ENCODE peak calls at places on chromosome 4, in six cellular contexts. L, E, A, K, H and V are unnamed samples.
A peak's percentile ranks its signal among the peaks of the same experiment; 100 is the strongest.

GRCh38 chr4:181647396-181648107 is 595.6 kb upstream of the TENM3 start:
- DNase-seq in L (peak; percentile 51), E (no peak), A (no peak), K (no peak), H (no peak), V (no peak)

GRCh38 chr4:145179201-145179860 is 1.1 kb downstream of the OTUD4 start:
- DNase-seq in L (peak; percentile 49), E (peak; percentile 81), A (peak; percentile 79), K (peak; percentile 54), H (peak; percentile 92), V (peak; percentile 96)

GRCh38 chr4:61336488-61336887 is 136.4 kb downstream of the ADGRL3 start:
- DNase-seq in L (no peak), E (no peak), A (no peak), K (no peak), H (no peak), V (no peak)

GRCh38 chr4:143513314-143514211 is at the start of gene SMARCA5:
- DNase-seq in L (peak; percentile 98), E (peak; percentile 99), A (peak; percentile 96), K (peak; percentile 97), H (peak; percentile 99), V (peak; percentile 98)

GRCh38 chr4:122826000-122826595 is 533 bp upstream of the FGF2 start:
- DNase-seq in L (peak; percentile 49), E (no peak), A (no peak), K (no peak), H (no peak), V (no peak)

GRCh38 chr4:188714488-188714887 is 575.2 kb downstream of the TRIML1 start:
- DNase-seq in L (peak; percentile 23), E (no peak), A (no peak), K (no peak), H (no peak), V (no peak)

GRCh38 chr4:86011117-86011516 is 348.7 kb downstream of the MAPK10 start:
- DNase-seq in L (peak; percentile 77), E (no peak), A (no peak), K (no peak), H (no peak), V (no peak)

GRCh38 chr4:38099908-38100407 is 139.8 kb downstream of the PTTG2 start:
- DNase-seq in L (peak; percentile 87), E (no peak), A (no peak), K (no peak), H (no peak), V (no peak)

GRCh38 chr4:45275862-45276261 is 549.5 kb upstream of the GNPDA2 start:
- DNase-seq in L (no peak), E (no peak), A (no peak), K (no peak), H (no peak), V (no peak)

GRCh38 chr4:136680271-136680670 is 852.0 kb downstream of the PCDH18 start:
- DNase-seq in L (peak; percentile 9), E (no peak), A (no peak), K (no peak), H (no peak), V (no peak)

GRCh38 chr4:5036239-5036638 is 15.0 kb upstream of the STK32B start:
- DNase-seq in L (peak; percentile 70), E (no peak), A (no peak), K (no peak), H (no peak), V (no peak)

GRCh38 chr4:151801547-151802516 is 41.0 kb upstream of the GATB start:
- DNase-seq in L (peak; percentile 44), E (no peak), A (no peak), K (peak; percentile 59), H (peak; percentile 75), V (no peak)

GRCh38 chr4:36244257-36245084 is at the start of gene ARAP2:
- DNase-seq in L (peak; percentile 4), E (peak; percentile 67), A (peak; percentile 45), K (peak; percentile 76), H (peak; percentile 88), V (peak; percentile 96)

GRCh38 chr4:26839534-26839951 is 21.1 kb upstream of the STIM2 start:
- DNase-seq in L (peak; percentile 33), E (no peak), A (no peak), K (no peak), H (no peak), V (no peak)

GRCh38 chr4:74206088-74206826 is 48.3 kb downstream of the MTHFD2L start:
- DNase-seq in L (peak; percentile 55), E (no peak), A (no peak), K (no peak), H (no peak), V (no peak)

GRCh38 chr4:121998024-121998423 is 46.2 kb upstream of the TRPC3 start:
- DNase-seq in L (no peak), E (no peak), A (no peak), K (no peak), H (no peak), V (peak; percentile 58)

GRCh38 chr4:158020734-158021346 is 152.0 kb downstream of the GASK1B start:
- DNase-seq in L (peak; percentile 95), E (no peak), A (no peak), K (no peak), H (no peak), V (no peak)

GRCh38 chr4:22408474-22408873 is 107.4 kb downstream of the ADGRA3 start:
- DNase-seq in L (no peak), E (no peak), A (no peak), K (no peak), H (no peak), V (no peak)

GRCh38 chr4:72505314-72505744 is 63.7 kb downstream of the ADAMTS3 start:
- DNase-seq in L (peak; percentile 58), E (no peak), A (no peak), K (no peak), H (no peak), V (peak; percentile 27)

GRCh38 chr4:35520059-35520458 is 724.3 kb downstream of the ARAP2 start:
- DNase-seq in L (no peak), E (no peak), A (no peak), K (no peak), H (no peak), V (no peak)

GRCh38 chr4:101528526-101528925 is 181.2 kb upstream of the PPP3CA start:
- DNase-seq in L (no peak), E (no peak), A (no peak), K (no peak), H (no peak), V (no peak)

GRCh38 chr4:21901281-21901680 is 47.3 kb downstream of the KCNIP4 start:
- DNase-seq in L (no peak), E (no peak), A (no peak), K (no peak), H (no peak), V (no peak)

GRCh38 chr4:147447820-147448219 is 33.1 kb upstream of the EDNRA start:
- DNase-seq in L (peak; percentile 19), E (no peak), A (no peak), K (no peak), H (no peak), V (no peak)

GRCh38 chr4:57426779-57427395 is 316.7 kb upstream of the IGFBP7 start:
- DNase-seq in L (peak; percentile 66), E (no peak), A (peak; percentile 69), K (peak; percentile 59), H (peak; percentile 63), V (no peak)
- H3K27ac ChIP-seq in L (no peak overlapping the region), E (no peak overlapping the region), A (no peak overlapping the region), K (no peak overlapping the region), H (no peak overlapping the region), V (no peak overlapping the region)

GRCh38 chr4:41380758-41381157 is 124.0 kb downstream of the UCHL1 start:
- DNase-seq in L (no peak), E (no peak), A (no peak), K (no peak), H (no peak), V (no peak)

GRCh38 chr4:41389356-41389755 is 132.6 kb downstream of the UCHL1 start:
- DNase-seq in L (no peak), E (no peak), A (no peak), K (no peak), H (no peak), V (no peak)

GRCh38 chr4:41385486-41385885 is 128.8 kb downstream of the UCHL1 start:
- DNase-seq in L (no peak), E (no peak), A (no peak), K (no peak), H (no peak), V (no peak)

GRCh38 chr4:41381384-41381783 is 124.7 kb downstream of the UCHL1 start:
- DNase-seq in L (no peak), E (no peak), A (no peak), K (no peak), H (no peak), V (no peak)

DNA sequence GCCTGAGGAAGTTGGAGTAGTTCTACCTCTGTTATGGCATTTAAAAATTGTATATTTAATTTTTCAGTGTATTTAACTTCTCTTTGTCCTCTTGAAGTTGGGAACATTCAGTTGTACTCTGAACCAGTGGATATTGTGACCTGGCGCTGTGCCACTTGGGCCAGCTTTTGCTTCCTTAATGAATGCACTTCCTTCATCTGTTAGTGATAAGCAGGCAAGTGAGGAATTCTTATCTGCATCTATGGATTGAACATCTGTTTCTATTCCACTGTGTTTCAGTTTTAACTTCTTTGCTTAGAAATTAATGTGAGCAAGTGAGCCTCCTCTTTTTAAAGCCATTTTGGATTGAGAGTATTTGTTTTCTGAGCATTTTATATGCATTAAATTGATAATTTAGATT is 128.3 kb downstream of the UCHL1 start:
- DNase-seq in L (no peak), E (peak; percentile 75), A (peak; percentile 84), K (no peak), H (peak; percentile 82), V (peak; percentile 86)
- H3K27ac ChIP-seq in L (no peak overlapping the region), E (no peak overlapping the region), A (peak overlapping the region; percentile 9), K (no peak overlapping the region), H (no peak overlapping the region), V (peak overlapping the region; percentile 49)

GRCh38 chr4:40559585-40560465 is 69.8 kb downstream of the RBM47 start:
- DNase-seq in L (no peak), E (no peak), A (no peak), K (no peak), H (no peak), V (no peak)

GRCh38 chr4:40564004-40564403 is 65.7 kb downstream of the RBM47 start:
- DNase-seq in L (no peak), E (no peak), A (no peak), K (no peak), H (no peak), V (no peak)

GRCh38 chr4:40563401-40563800 is 66.3 kb downstream of the RBM47 start:
- DNase-seq in L (no peak), E (no peak), A (no peak), K (no peak), H (no peak), V (no peak)

GRCh38 chr4:40562681-40563080 is 67.0 kb downstream of the RBM47 start:
- DNase-seq in L (no peak), E (no peak), A (no peak), K (no peak), H (no peak), V (no peak)

DNA sequence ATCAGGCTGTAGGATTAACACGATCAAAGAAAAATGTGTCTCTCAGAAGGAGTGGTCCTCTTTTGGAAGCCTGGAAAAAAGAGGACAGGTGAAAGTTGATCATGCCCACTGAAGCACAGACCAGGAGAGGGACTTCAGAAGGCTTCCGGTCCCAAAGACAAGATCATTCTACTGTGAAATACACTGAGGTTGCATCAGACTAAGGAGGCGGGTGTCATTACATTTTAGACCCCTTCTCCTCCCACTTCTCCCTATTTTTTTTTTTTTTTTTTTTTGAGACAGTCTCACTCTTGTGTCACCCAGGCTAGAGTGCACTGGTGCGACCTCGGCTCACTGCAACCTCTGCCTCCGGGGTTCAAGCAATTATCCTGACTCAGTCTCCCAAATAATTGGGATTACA is 67.5 kb downstream of the RBM47 start:
- DNase-seq in L (no peak), E (no peak), A (no peak), K (no peak), H (no peak), V (no peak)
- H3K27ac ChIP-seq in L (no peak overlapping the region), E (no peak overlapping the region), A (no peak overlapping the region), K (no peak overlapping the region), H (no peak overlapping the region), V (peak overlapping the region; percentile 86)

GRCh38 chr4:184413227-184414064 is 60.9 kb downstream of the IRF2 start:
- DNase-seq in L (no peak), E (no peak), A (no peak), K (no peak), H (no peak), V (no peak)
- H3K27ac ChIP-seq in L (no peak overlapping the region), E (no peak overlapping the region), A (peak overlapping the region; percentile 63), K (no peak overlapping the region), H (peak overlapping the region; percentile 51), V (peak overlapping the region; percentile 69)